ENCODE peak calls at places on chromosome 9, in seven cellular contexts. L, U, F, X, B, Z and H are unnamed samples.

GRCh38 chr9:92133949-92134604 is 18.9 kb upstream of the SPTLC1 start:
- DNase-seq in L (peak), U (peak), F (no peak), X (peak), B (peak), Z (peak), H (peak)

GRCh38 chr9:81388831-81389230 is 300.5 kb downstream of the TLE1 start:
- DNase-seq in L (no peak), U (no peak), F (no peak), X (no peak), B (no peak), Z (no peak), H (no peak)

GRCh38 chr9:81513049-81513448 is 176.3 kb downstream of the TLE1 start:
- DNase-seq in L (no peak), U (no peak), F (no peak), X (no peak), B (no peak), Z (no peak), H (no peak)

GRCh38 chr9:12056874-12057273 is 636.3 kb upstream of the TYRP1 start:
- DNase-seq in L (no peak), U (no peak), F (no peak), X (no peak), B (no peak), Z (no peak), H (no peak)

GRCh38 chr9:126399251-126399650 is 72.6 kb downstream of the MVB12B start:
- DNase-seq in L (no peak), U (no peak), F (no peak), X (no peak), B (no peak), Z (no peak), H (no peak)

GRCh38 chr9:77177894-77178794 is 810 bp downstream of the VPS13A start:
- DNase-seq in L (peak), U (peak), F (no peak), X (peak), B (no peak), Z (peak), H (peak)

GRCh38 chr9:27407966-27408365 is 111.0 kb upstream of the EQTN start:
- DNase-seq in L (no peak), U (no peak), F (no peak), X (no peak), B (no peak), Z (no peak), H (no peak)

GRCh38 chr9:14479187-14479586 is 165.2 kb upstream of the NFIB start:
- DNase-seq in L (no peak), U (no peak), F (no peak), X (no peak), B (no peak), Z (no peak), H (no peak)

GRCh38 chr9:70131296-70131695 is 87.6 kb downstream of the MAMDC2 start:
- DNase-seq in L (no peak), U (no peak), F (no peak), X (no peak), B (no peak), Z (no peak), H (no peak)

GRCh38 chr9:10843151-10843550 is 230.3 kb upstream of the PTPRD start:
- DNase-seq in L (no peak), U (no peak), F (no peak), X (no peak), B (no peak), Z (no peak), H (no peak)

GRCh38 chr9:21668504-21668903 is 133.9 kb upstream of the MTAP start:
- DNase-seq in L (no peak), U (no peak), F (no peak), X (no peak), B (no peak), Z (no peak), H (no peak)

GRCh38 chr9:90827181-90827866 is 25.7 kb downstream of the SYK start:
- DNase-seq in L (no peak), U (no peak), F (peak), X (no peak), B (no peak), Z (no peak), H (no peak)

GRCh38 chr9:90061187-90061586 is 456.4 kb downstream of the GADD45G start:
- DNase-seq in L (no peak), U (no peak), F (no peak), X (no peak), B (no peak), Z (no peak), H (no peak)

GRCh38 chr9:91898451-91899433 is 51.3 kb downstream of the ROR2 start:
- DNase-seq in L (peak), U (no peak), F (no peak), X (peak), B (no peak), Z (peak), H (no peak)

GRCh38 chr9:89562186-89562814 is 42.5 kb upstream of the GADD45G start:
- DNase-seq in L (no peak), U (no peak), F (no peak), X (no peak), B (no peak), Z (no peak), H (no peak)

DNA sequence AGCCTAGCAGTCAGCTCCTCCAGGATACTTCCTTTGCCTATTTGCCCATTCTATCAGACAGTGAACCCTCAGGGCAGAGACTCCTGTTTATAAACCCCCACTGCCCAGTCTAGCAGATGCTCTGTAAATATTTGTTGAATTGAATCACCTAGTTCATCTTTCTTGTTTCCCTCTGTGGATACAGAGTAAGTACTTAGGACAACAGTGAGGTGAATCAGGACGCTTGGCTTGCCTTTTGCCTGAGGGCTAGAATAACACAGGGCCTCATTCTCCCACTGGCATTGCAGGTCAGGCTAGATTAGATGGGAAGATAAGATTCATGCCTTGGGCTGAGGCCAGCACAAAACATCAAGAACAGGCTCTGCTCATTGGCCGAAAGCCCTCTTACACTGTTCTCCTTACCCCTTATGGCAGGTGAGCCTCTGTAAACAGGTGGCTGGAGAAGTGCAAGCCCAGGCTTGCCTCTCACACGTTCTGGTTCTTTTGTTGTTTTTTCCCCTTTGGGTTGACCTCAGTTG is 22.2 kb downstream of the TNFSF8 start:
- DNase-seq in L (no peak), U (no peak), F (no peak), X (no peak), B (peak), Z (peak), H (no peak)
- TF ChIP-seq TAF1 in L (no peak), U (no peak), F (no peak), X (no peak), B (no peak), Z (no peak), H (no peak)

GRCh38 chr9:111484564-111484878 is 338 bp upstream of the ECPAS start:
- DNase-seq in L (no peak), U (no peak), F (no peak), X (no peak), B (no peak), Z (no peak), H (no peak)
- TF ChIP-seq TAF1 in L (no peak), U (no peak), F (no peak), X (no peak), B (no peak), Z (no peak), H (no peak)

DNA sequence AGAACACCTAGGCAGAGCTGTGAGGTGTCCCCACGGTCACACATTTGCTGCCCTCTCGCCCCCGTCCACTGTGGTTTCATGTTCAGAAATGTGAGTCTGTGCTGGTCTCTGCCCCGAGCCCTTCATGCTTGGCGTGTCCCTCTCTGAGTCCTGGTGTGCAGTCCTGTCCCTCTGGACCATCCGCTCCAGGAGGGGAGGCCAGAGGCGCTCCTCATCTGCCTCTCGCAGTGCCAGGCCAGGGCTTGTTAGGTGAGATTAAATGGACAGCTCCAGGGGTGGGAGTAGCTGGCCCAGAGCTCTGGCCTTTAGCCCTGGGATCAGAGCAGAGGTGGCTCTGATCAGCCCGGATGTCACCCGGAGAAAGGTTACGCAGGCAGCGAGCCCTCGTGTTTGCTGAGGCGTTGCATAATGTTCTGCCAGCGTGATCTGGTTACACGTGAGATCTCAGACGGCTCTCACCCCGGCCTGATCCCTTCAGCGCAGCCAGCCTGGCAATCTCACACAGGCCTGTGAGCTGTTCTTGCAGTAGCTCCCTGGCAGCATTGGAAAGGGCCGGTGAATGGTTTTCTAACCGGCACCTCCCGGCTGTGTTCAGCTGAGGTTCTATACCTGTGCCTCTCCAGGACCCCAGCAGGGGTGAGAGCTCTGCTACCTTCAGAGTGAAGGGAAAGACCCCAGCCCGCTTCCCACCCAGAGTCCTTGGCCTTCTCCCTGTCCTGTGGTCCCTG is 24.5 kb downstream of the PTGES2 start:
- DNase-seq in L (no peak), U (no peak), F (no peak), X (no peak), B (no peak), Z (peak), H (no peak)
- TF ChIP-seq TAF1 in L (no peak), U (no peak), F (no peak), X (no peak), B (no peak), Z (no peak), H (no peak)

DNA sequence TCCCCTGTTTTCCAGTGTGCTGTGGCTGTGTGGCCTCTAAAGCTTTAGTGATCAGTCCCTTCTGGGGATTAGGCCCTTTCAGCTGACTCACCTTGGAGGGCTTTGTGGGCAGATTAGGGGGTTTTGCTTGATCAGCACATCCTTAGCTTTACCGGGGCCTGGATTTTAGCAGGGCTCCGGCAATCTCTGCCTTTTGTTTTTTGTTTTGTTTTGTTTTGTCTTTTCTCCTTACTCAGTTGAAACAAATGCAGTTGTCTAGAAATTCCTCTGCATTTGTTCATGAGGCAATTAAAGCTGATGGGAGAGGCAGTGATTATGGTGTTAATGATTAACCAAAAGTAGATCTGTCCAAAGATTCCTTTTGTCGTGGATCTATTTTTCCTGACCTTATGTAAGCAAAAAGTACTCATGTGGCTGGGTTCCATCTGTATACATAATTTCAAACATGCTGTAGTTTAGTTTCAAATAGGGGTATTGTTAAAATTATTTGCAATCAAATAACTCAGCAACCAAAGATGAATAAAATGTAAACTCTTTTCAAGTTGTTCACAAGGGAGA is 5.2 kb upstream of the TDRD7 start:
- DNase-seq in L (no peak), U (no peak), F (no peak), X (no peak), B (no peak), Z (peak), H (no peak)
- TF ChIP-seq TAF1 in L (no peak), U (no peak), F (no peak), X (no peak), B (no peak), Z (no peak), H (no peak)

GRCh38 chr9:108300296-108301287 is 555.2 kb downstream of the ACTL7B start:
- DNase-seq in L (no peak), U (no peak), F (no peak), X (no peak), B (no peak), Z (no peak), H (no peak)

GRCh38 chr9:108296056-108296455 is 559.7 kb downstream of the ACTL7B start:
- DNase-seq in L (no peak), U (no peak), F (no peak), X (no peak), B (no peak), Z (no peak), H (no peak)

GRCh38 chr9:108291586-108291932 is 564.2 kb downstream of the ACTL7B start:
- DNase-seq in L (no peak), U (no peak), F (no peak), X (no peak), B (no peak), Z (no peak), H (no peak)

DNA sequence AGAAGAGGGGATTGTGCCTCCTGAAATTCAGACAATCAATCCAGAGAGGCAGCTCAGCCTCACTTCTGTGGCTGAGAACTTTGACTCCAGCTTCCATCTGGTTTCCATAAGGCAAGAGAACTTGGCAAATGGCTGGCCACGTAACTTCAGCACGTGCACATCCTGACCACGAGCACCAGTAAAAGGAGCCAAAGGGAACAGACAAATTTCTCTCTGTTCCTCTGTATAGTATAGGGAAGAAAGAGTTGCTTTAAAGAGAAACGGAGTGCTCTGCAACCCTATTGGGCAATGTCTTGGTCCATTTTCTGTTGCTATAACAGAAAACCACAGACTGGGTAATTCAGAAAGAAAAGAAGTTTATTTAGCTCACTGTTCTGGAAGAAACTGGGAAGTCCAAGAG is 558.8 kb downstream of the ACTL7B start:
- DNase-seq in L (no peak), U (no peak), F (no peak), X (no peak), B (no peak), Z (no peak), H (no peak)
- TF ChIP-seq TAF1 in L (no peak), U (no peak), F (no peak), X (no peak), B (no peak), Z (no peak), H (no peak)

DNA sequence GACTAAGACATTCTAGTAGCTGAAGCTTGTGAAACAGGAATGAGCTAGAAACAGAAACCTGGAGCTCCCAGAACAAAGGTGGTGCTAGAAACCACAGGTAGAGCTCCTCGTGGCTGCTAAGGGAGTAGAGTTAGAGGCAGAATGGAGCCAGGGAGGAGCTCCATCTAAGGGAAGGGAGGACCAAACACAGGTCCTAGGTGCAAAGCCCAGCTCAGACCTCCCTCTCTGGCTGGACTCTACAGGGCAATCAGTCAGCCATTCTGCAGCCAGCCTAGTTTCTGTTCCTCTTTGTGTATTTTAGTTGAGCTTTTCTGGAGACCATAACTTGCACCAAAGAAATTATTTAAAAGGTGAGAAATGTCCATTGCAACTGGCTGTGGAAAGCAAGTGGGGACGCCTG is 70.4 kb downstream of the CRB2 start:
- DNase-seq in L (no peak), U (peak), F (peak), X (no peak), B (no peak), Z (no peak), H (no peak)
- TF ChIP-seq TAF1 in L (no peak), U (no peak), F (no peak), X (no peak), B (no peak), Z (no peak), H (no peak)